ENCODE peak calls at places on chromosomes 11 and 22, in eight cellular contexts. One of them, this sample, is unnamed.

GRCh38 chr11:4491878-4492606 is 9.6 kb downstream of the OR52K1 start:
- DNase-seq in B cell: no peak
- DNase-seq in choroid plexus epithelial cell: no peak
- DNase-seq in adrenal gland: no peak
- DNase-seq in HL-60: no peak
- DNase-seq in lower leg skin: no peak
- DNase-seq in fibroblast of the aortic adventitia: peak; percentile 5
- DNase-seq in lower lobe of right lung: no peak
- DNase-seq in this sample: no peak

GRCh38 chr11:120097721-120098385 is 40.1 kb downstream of the TRIM29 start:
- DNase-seq in lower lobe of right lung: no peak
- DNase-seq in B cell: no peak
- DNase-seq in fibroblast of the aortic adventitia: no peak
- DNase-seq in lower leg skin: no peak
- DNase-seq in choroid plexus epithelial cell: no peak
- DNase-seq in adrenal gland: no peak
- DNase-seq in HL-60: no peak
- DNase-seq in this sample: no peak

GRCh38 chr11:36251716-36252307 is 37.4 kb downstream of the COMMD9 start:
- DNase-seq in choroid plexus epithelial cell: no peak
- DNase-seq in fibroblast of the aortic adventitia: no peak
- DNase-seq in lower leg skin: no peak
- DNase-seq in B cell: no peak
- DNase-seq in adrenal gland: no peak
- DNase-seq in lower lobe of right lung: no peak
- DNase-seq in HL-60: no peak
- DNase-seq in this sample: no peak

GRCh38 chr11:131924446-131925240 is 554.2 kb downstream of the NTM start:
- DNase-seq in adrenal gland: no peak
- DNase-seq in fibroblast of the aortic adventitia: peak; percentile 65
- DNase-seq in B cell: no peak
- DNase-seq in lower leg skin: no peak
- DNase-seq in HL-60: no peak
- DNase-seq in lower lobe of right lung: no peak
- DNase-seq in choroid plexus epithelial cell: peak; percentile 86
- DNase-seq in this sample: no peak

GRCh38 chr22:47218671-47219070 is 456.2 kb downstream of the TBC1D22A start:
- DNase-seq in choroid plexus epithelial cell: no peak
- DNase-seq in fibroblast of the aortic adventitia: no peak
- DNase-seq in lower lobe of right lung: no peak
- DNase-seq in adrenal gland: no peak
- DNase-seq in B cell: no peak
- DNase-seq in lower leg skin: peak; percentile 63
- DNase-seq in HL-60: no peak
- DNase-seq in this sample: no peak

GRCh38 chr11:69066122-69067112 is 17.7 kb downstream of the TPCN2 start:
- DNase-seq in lower lobe of right lung: no peak
- DNase-seq in B cell: no peak
- DNase-seq in adrenal gland: no peak
- DNase-seq in lower leg skin: no peak
- DNase-seq in HL-60: no peak
- DNase-seq in fibroblast of the aortic adventitia: no peak
- DNase-seq in choroid plexus epithelial cell: no peak
- DNase-seq in this sample: no peak

GRCh38 chr11:67666676-67667489 is 7.5 kb downstream of the ALDH3B2 start:
- DNase-seq in adrenal gland: no peak
- DNase-seq in choroid plexus epithelial cell: no peak
- DNase-seq in lower leg skin: peak; percentile 76
- DNase-seq in HL-60: no peak
- DNase-seq in fibroblast of the aortic adventitia: no peak
- DNase-seq in lower lobe of right lung: no peak
- DNase-seq in B cell: peak; percentile 39
- DNase-seq in this sample: no peak

GRCh38 chr11:128310005-128310404 is 277.4 kb downstream of the ETS1 start:
- DNase-seq in adrenal gland: no peak
- DNase-seq in lower leg skin: no peak
- DNase-seq in lower lobe of right lung: no peak
- DNase-seq in fibroblast of the aortic adventitia: no peak
- DNase-seq in HL-60: no peak
- DNase-seq in choroid plexus epithelial cell: no peak
- DNase-seq in B cell: no peak
- DNase-seq in this sample: no peak

GRCh38 chr22:35915477-35916013 is 113.1 kb downstream of the RBFOX2 start:
- DNase-seq in lower lobe of right lung: no peak
- DNase-seq in lower leg skin: no peak
- DNase-seq in fibroblast of the aortic adventitia: peak; percentile 43
- DNase-seq in choroid plexus epithelial cell: peak; percentile 21
- DNase-seq in HL-60: no peak
- DNase-seq in B cell: no peak
- DNase-seq in adrenal gland: no peak
- DNase-seq in this sample: no peak

GRCh38 chr22:20422965-20423635 is 14.5 kb downstream of the SCARF2 start:
- DNase-seq in lower lobe of right lung: peak; percentile 48
- DNase-seq in adrenal gland: peak; percentile 83
- DNase-seq in lower leg skin: no peak
- DNase-seq in B cell: peak; percentile 35
- DNase-seq in fibroblast of the aortic adventitia: peak; percentile 40
- DNase-seq in HL-60: no peak
- DNase-seq in choroid plexus epithelial cell: no peak
- DNase-seq in this sample: no peak

GRCh38 chr11:126197277-126197939 is 14.0 kb downstream of the RPUSD4 start:
- DNase-seq in choroid plexus epithelial cell: peak; percentile 55
- DNase-seq in fibroblast of the aortic adventitia: no peak
- DNase-seq in HL-60: no peak
- DNase-seq in B cell: no peak
- DNase-seq in lower leg skin: no peak
- DNase-seq in adrenal gland: no peak
- DNase-seq in lower lobe of right lung: no peak
- DNase-seq in this sample: no peak

GRCh38 chr11:86743223-86744118 is 56.9 kb upstream of the PRSS23 start:
- DNase-seq in HL-60: no peak
- DNase-seq in adrenal gland: peak; percentile 91
- DNase-seq in B cell: no peak
- DNase-seq in choroid plexus epithelial cell: peak; percentile 96
- DNase-seq in fibroblast of the aortic adventitia: peak; percentile 97
- DNase-seq in lower lobe of right lung: no peak
- DNase-seq in lower leg skin: peak; percentile 87
- DNase-seq in this sample: no peak

GRCh38 chr11:120228794-120229384 is 11.1 kb upstream of the POU2F3 start:
- DNase-seq in B cell: no peak
- DNase-seq in fibroblast of the aortic adventitia: no peak
- DNase-seq in HL-60: no peak
- DNase-seq in adrenal gland: no peak
- DNase-seq in choroid plexus epithelial cell: no peak
- DNase-seq in lower lobe of right lung: no peak
- DNase-seq in lower leg skin: no peak
- DNase-seq in this sample: no peak

GRCh38 chr11:92104349-92104748 is 120.3 kb upstream of the FAT3 start:
- DNase-seq in lower leg skin: no peak
- DNase-seq in HL-60: no peak
- DNase-seq in fibroblast of the aortic adventitia: no peak
- DNase-seq in choroid plexus epithelial cell: no peak
- DNase-seq in lower lobe of right lung: no peak
- DNase-seq in B cell: no peak
- DNase-seq in adrenal gland: no peak
- DNase-seq in this sample: no peak

GRCh38 chr11:57205046-57205671 is 23.4 kb downstream of the LRRC55 start:
- DNase-seq in fibroblast of the aortic adventitia: peak; percentile 62
- DNase-seq in lower leg skin: no peak
- DNase-seq in HL-60: no peak
- DNase-seq in choroid plexus epithelial cell: peak; percentile 40
- DNase-seq in lower lobe of right lung: no peak
- DNase-seq in B cell: no peak
- DNase-seq in adrenal gland: peak; percentile 35
- DNase-seq in this sample: no peak

DNA sequence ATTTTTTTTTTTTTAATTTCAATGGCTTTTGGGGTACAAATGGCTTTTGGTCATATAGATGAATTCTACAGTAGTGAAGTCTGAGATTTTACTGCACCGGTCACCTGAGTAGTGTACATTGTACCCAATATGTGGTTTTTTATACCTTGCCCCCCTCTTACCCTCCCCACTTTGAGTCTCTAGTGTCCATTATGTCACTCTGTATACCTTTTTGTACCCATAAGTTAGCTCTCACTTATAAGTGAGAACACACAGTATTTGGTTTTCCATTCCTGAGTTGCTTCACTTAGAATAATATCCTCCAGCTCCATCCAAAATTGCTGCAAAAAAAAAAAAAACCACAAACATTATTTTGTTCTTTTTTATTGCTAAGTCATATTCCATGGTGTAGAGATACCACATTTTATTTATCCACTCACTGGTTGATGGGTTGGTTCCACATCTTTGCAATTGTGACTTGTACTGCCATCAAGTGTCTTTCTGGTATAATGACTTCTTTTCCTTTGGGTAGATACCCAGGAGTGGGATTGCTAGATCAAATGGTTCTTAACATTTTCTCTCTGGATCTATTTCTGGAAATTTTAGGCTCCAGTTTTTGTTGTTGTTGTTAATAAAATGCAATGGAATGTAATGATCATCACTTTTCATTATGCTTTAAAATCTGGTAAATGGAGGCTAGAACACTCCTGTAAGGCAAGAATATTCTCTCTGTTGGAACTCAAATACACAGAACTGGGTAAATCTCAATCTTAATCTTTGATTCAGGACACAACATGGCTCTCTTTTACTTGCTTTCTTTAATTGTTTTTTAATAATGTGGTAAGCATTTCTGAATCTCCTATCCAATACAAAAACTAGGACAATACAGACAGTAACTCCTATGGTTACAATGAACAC is 10.3 kb downstream of the NEAT1 start:
- DNase-seq in lower lobe of right lung: no peak
- DNase-seq in B cell: no peak
- DNase-seq in lower leg skin: no peak
- DNase-seq in HL-60: peak; percentile 37
- DNase-seq in choroid plexus epithelial cell: peak; percentile 73
- DNase-seq in fibroblast of the aortic adventitia: peak; percentile 72
- DNase-seq in adrenal gland: no peak
- DNase-seq in this sample: no peak
- TF ChIP-seq CTCF in lower lobe of right lung: peak; percentile 31
- TF ChIP-seq CTCF in B cell: peak; percentile 62
- TF ChIP-seq CTCF in lower leg skin: no peak
- TF ChIP-seq CTCF in HL-60: no peak
- TF ChIP-seq CTCF in choroid plexus epithelial cell: no peak
- TF ChIP-seq CTCF in fibroblast of the aortic adventitia: no peak
- TF ChIP-seq CTCF in adrenal gland: peak; percentile 26
- TF ChIP-seq CTCF in this sample: no peak

GRCh38 chr11:8366316-8366715 is 102.6 kb upstream of the LMO1 start:
- DNase-seq in HL-60: no peak
- DNase-seq in lower lobe of right lung: no peak
- DNase-seq in B cell: no peak
- DNase-seq in fibroblast of the aortic adventitia: no peak
- DNase-seq in choroid plexus epithelial cell: no peak
- DNase-seq in adrenal gland: no peak
- DNase-seq in lower leg skin: no peak
- DNase-seq in this sample: no peak
- TF ChIP-seq CTCF in HL-60: no peak
- TF ChIP-seq CTCF in lower lobe of right lung: no peak
- TF ChIP-seq CTCF in B cell: no peak
- TF ChIP-seq CTCF in fibroblast of the aortic adventitia: no peak
- TF ChIP-seq CTCF in choroid plexus epithelial cell: no peak
- TF ChIP-seq CTCF in adrenal gland: no peak
- TF ChIP-seq CTCF in lower leg skin: no peak
- TF ChIP-seq CTCF in this sample: no peak

DNA sequence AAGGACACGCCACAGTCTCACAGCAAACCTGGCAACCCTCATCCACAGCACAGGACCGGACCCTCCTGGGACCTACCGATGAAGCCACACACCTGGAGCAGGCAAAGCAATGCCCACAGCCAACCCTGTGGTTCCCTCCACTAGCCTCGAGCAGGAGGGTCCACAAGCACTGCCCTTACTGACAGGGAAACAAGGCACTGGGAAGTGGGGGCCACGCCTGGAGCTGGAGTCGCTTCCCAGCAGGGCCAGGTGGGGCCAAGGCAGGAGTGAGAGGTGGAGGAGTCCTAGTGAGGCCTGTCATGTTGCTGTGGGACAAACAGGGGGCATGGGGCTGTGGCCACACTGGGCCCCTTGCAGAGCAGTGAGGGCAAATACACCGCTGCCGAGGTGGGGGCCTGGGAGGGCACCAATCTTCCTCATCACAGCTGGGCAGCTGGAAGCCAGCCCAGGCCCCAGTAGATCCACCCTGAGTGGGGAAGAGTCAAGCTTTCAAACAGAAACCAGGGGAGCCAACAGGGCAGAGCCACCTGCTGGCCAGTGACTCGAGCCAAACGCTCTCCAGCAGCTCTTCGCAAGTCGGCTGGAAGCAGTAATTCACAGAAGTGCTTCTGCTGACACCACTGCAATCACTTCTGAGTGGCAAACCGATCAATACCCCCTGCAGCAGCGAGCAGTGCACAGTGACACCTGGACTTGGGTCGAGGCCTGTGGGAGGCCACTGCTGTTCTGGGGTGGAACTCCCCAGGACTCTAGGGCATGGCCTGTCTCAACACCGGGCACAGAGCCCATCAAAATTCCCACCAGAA is 13.7 kb downstream of the SULT4A1 start:
- DNase-seq in adrenal gland: peak; percentile 10
- DNase-seq in HL-60: no peak
- DNase-seq in lower leg skin: peak; percentile 70
- DNase-seq in fibroblast of the aortic adventitia: peak; percentile 47
- DNase-seq in B cell: no peak
- DNase-seq in choroid plexus epithelial cell: peak; percentile 65
- DNase-seq in lower lobe of right lung: no peak
- DNase-seq in this sample: no peak
- TF ChIP-seq CTCF in adrenal gland: peak; percentile 24
- TF ChIP-seq CTCF in HL-60: no peak
- TF ChIP-seq CTCF in lower leg skin: no peak
- TF ChIP-seq CTCF in fibroblast of the aortic adventitia: peak; percentile 52
- TF ChIP-seq CTCF in B cell: no peak
- TF ChIP-seq CTCF in choroid plexus epithelial cell: peak; percentile 72
- TF ChIP-seq CTCF in lower lobe of right lung: no peak
- TF ChIP-seq CTCF in this sample: no peak

DNA sequence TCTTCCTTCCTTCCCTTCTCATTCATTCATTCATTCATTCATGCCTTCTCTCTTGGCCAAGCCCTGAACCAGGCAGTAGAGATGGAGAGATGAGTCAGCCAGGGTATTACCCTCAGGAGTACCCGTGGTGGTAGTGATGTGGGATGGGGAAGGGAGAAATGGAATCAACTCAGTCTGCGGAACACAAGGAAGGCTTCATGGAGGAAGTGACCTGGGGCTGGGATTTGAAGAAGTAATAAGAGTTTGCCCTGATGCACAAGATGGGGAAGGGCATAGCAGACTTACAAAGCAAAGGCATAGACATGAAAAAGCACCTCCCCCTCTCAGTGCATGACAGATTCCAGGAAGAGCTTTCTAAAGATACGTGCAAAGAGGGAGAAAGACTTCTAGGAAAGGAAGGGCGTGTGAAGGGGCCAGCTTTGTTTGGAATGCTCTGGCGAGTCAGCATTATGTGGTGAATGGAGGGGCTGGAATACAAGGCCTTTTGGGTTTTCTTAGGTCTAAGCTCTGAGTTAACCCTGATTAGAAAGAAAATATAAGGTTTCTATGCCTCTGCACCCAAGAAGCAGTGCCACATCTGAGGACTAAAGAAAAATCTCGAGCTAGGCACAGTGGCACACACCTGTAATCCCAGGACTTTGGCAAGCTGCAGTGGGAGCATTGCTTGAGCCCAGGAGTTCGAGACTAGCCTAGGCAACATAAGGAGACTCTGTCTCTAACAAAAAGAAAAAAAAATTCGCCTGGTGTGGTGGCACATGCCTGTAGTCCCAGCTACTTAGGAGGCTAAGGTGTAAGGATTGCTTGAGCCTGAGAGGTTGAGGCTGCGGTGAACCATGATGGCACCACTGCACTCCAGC is 36.4 kb upstream of the ACER3 start:
- DNase-seq in HL-60: no peak
- DNase-seq in choroid plexus epithelial cell: no peak
- DNase-seq in adrenal gland: no peak
- DNase-seq in lower lobe of right lung: no peak
- DNase-seq in fibroblast of the aortic adventitia: peak; percentile 53
- DNase-seq in lower leg skin: no peak
- DNase-seq in B cell: no peak
- DNase-seq in this sample: no peak
- TF ChIP-seq CTCF in HL-60: no peak
- TF ChIP-seq CTCF in choroid plexus epithelial cell: no peak
- TF ChIP-seq CTCF in adrenal gland: no peak
- TF ChIP-seq CTCF in lower lobe of right lung: no peak
- TF ChIP-seq CTCF in fibroblast of the aortic adventitia: no peak
- TF ChIP-seq CTCF in lower leg skin: no peak
- TF ChIP-seq CTCF in B cell: no peak
- TF ChIP-seq CTCF in this sample: no peak